ENCODE peak calls at places on chromosome 19, in five cellular contexts. H, U, R, I and F are unnamed samples.

GRCh38 chr19:21851596-21852345 is 15.8 kb upstream of the ZNF43 start:
- DNase-seq in H (peak), U (peak), R (peak), I (peak), F (peak)

GRCh38 chr19:29576761-29577661 is 29.1 kb upstream of the POP4 start:
- DNase-seq in H (no peak), U (no peak), R (no peak), I (no peak), F (no peak)

GRCh38 chr19:38706792-38707511 is 37.3 kb downstream of the CAPN12 start:
- DNase-seq in H (no peak), U (no peak), R (peak), I (no peak), F (no peak)

GRCh38 chr19:44749994-44750393 is 1.5 kb downstream of the BCL3 start:
- DNase-seq in H (no peak), U (no peak), R (no peak), I (no peak), F (no peak)

GRCh38 chr19:33532859-33533455 is 11.4 kb upstream of the PEPD start:
- DNase-seq in H (no peak), U (no peak), R (no peak), I (no peak), F (no peak)

GRCh38 chr19:49939721-49940481 is 10.6 kb upstream of the NUP62 start:
- DNase-seq in H (no peak), U (no peak), R (no peak), I (no peak), F (no peak)

GRCh38 chr19:35265126-35265995 is 3.4 kb upstream of the USF2 start:
- DNase-seq in H (no peak), U (no peak), R (no peak), I (no peak), F (no peak)

GRCh38 chr19:6378036-6378435 is 2.3 kb upstream of the PSPN start:
- DNase-seq in H (no peak), U (no peak), R (no peak), I (no peak), F (no peak)

GRCh38 chr19:10095622-10095947 is 6.9 kb downstream of the ANGPTL6 start:
- DNase-seq in H (no peak), U (no peak), R (no peak), I (no peak), F (no peak)

GRCh38 chr19:28652790-28653189 is 560.2 kb downstream of the UQCRFS1 start:
- DNase-seq in H (no peak), U (no peak), R (no peak), I (no peak), F (no peak)

GRCh38 chr19:41156207-41156606 is 36.8 kb upstream of the CYP2S1 start:
- DNase-seq in H (no peak), U (no peak), R (no peak), I (no peak), F (no peak)

GRCh38 chr19:39448271-39448670 is 2.9 kb downstream of the SUPT5H start:
- DNase-seq in H (peak), U (peak), R (peak), I (no peak), F (no peak)

GRCh38 chr19:29887498-29887897 is 54.5 kb upstream of the URI1 start:
- DNase-seq in H (peak), U (no peak), R (no peak), I (no peak), F (no peak)

GRCh38 chr19:33639034-33639681 is 17.4 kb downstream of the CHST8 start:
- DNase-seq in H (no peak), U (no peak), R (no peak), I (no peak), F (no peak)

GRCh38 chr19:23401086-23401485 is 5.8 kb upstream of the ZNF91 start:
- DNase-seq in H (no peak), U (no peak), R (no peak), I (no peak), F (no peak)

GRCh38 chr19:32631381-32631780 is 43.6 kb downstream of the ANKRD27 start:
- DNase-seq in H (no peak), U (no peak), R (no peak), I (no peak), F (no peak)

GRCh38 chr19:38203197-38203596 is 20.8 kb downstream of the DPF1 start:
- DNase-seq in H (no peak), U (no peak), R (no peak), I (no peak), F (no peak)

GRCh38 chr19:16470911-16471811 is 609 bp downstream of the EPS15L1 start:
- DNase-seq in H (peak), U (no peak), R (peak), I (no peak), F (no peak)

GRCh38 chr19:41528106-41528505 is 47.9 kb upstream of the CEACAM21 start:
- DNase-seq in H (no peak), U (no peak), R (no peak), I (no peak), F (no peak)

GRCh38 chr19:46192990-46193650 is 36.4 kb upstream of the IGFL1 start:
- DNase-seq in H (no peak), U (no peak), R (peak), I (no peak), F (no peak)

GRCh38 chr19:49864890-49865289 is 2.5 kb downstream of the PNKP start:
- DNase-seq in H (no peak), U (no peak), R (no peak), I (no peak), F (no peak)

GRCh38 chr19:41774515-41774980 is 19.2 kb downstream of the CEACAM6 start:
- DNase-seq in H (no peak), U (no peak), R (peak), I (no peak), F (no peak)

GRCh38 chr19:38849746-38850230 is at the start of gene HNRNPL:
- DNase-seq in H (no peak), U (no peak), R (peak), I (no peak), F (no peak)

GRCh38 chr19:39971380-39971841 is 446 bp downstream of the PSMC4 start:
- DNase-seq in H (no peak), U (no peak), R (no peak), I (peak), F (no peak)

GRCh38 chr19:46753420-46754155 is 7.3 kb upstream of the STRN4 start:
- DNase-seq in H (peak), U (no peak), R (peak), I (no peak), F (no peak)

GRCh38 chr19:45182758-45183157 is 4.2 kb downstream of the BLOC1S3 start:
- DNase-seq in H (no peak), U (no peak), R (no peak), I (no peak), F (no peak)

GRCh38 chr19:16834747-16835146 is 5.5 kb downstream of the SIN3B start:
- DNase-seq in H (no peak), U (no peak), R (no peak), I (no peak), F (no peak)

GRCh38 chr19:42468273-42468796 is 25.6 kb upstream of the CXCL17 start:
- DNase-seq in H (no peak), U (no peak), R (peak), I (no peak), F (no peak)

GRCh38 chr19:372306-372890 is 27.8 kb upstream of the MIER2 start:
- DNase-seq in H (no peak), U (no peak), R (no peak), I (no peak), F (peak)

GRCh38 chr19:6947745-6948144 is 60.4 kb downstream of the ADGRE1 start:
- DNase-seq in H (no peak), U (peak), R (no peak), I (no peak), F (no peak)

GRCh38 chr19:31504221-31504620 is 155.0 kb upstream of the TSHZ3 start:
- DNase-seq in H (no peak), U (no peak), R (no peak), I (no peak), F (no peak)

GRCh38 chr19:45972944-45973525 is 630 bp downstream of the NOVA2 start:
- DNase-seq in H (no peak), U (no peak), R (no peak), I (no peak), F (no peak)

GRCh38 chr19:57558525-57558924 is 1.1 kb downstream of the ZNF550 start:
- DNase-seq in H (no peak), U (no peak), R (no peak), I (no peak), F (no peak)

GRCh38 chr19:42191855-42192254 is 25.6 kb downstream of the DEDD2 start:
- DNase-seq in H (no peak), U (no peak), R (peak), I (no peak), F (no peak)

GRCh38 chr19:12695090-12695489 is 1.3 kb downstream of the FBXW9 start:
- DNase-seq in H (no peak), U (no peak), R (no peak), I (no peak), F (no peak)

GRCh38 chr19:56273563-56274117 is 1.1 kb downstream of the EDDM13 start:
- DNase-seq in H (no peak), U (no peak), R (no peak), I (no peak), F (no peak)

DNA sequence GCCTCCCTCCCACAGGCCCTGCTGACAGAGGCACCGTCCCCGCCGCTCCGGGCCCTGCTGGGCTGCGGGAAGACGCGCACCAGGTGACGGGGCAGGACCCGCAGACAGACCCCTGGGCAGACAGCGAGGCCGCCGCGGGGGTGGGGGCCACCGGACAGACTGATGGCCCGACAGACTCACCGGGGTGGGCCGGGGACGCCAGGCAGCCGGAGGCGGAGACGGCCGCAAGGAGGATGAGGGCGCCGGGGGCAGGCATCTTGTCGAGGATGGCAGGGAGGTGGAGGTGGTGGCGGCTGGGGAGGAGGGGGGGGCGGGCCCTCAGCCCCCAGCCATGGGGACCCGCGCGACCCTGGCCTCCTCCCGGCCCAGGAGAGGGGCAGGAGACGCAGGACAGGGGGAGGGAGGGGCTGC is 309 bp downstream of the LMTK3 start:
- DNase-seq in H (no peak), U (no peak), R (no peak), I (no peak), F (no peak)
- H3K4me3 ChIP-seq in H (peak), U (no peak), R (no peak), I (peak), F (no peak)

GRCh38 chr19:5339470-5339949 is 1.1 kb downstream of the PTPRS start:
- DNase-seq in H (no peak), U (no peak), R (no peak), I (no peak), F (no peak)

GRCh38 chr19:5337126-5337525 is 3.5 kb downstream of the PTPRS start:
- DNase-seq in H (no peak), U (no peak), R (no peak), I (no peak), F (no peak)

GRCh38 chr19:5339950-5340636 is 519 bp downstream of the PTPRS start:
- DNase-seq in H (peak), U (no peak), R (peak), I (no peak), F (no peak)

GRCh38 chr19:5337886-5338595 is 2.6 kb downstream of the PTPRS start:
- DNase-seq in H (no peak), U (no peak), R (no peak), I (no peak), F (no peak)

DNA sequence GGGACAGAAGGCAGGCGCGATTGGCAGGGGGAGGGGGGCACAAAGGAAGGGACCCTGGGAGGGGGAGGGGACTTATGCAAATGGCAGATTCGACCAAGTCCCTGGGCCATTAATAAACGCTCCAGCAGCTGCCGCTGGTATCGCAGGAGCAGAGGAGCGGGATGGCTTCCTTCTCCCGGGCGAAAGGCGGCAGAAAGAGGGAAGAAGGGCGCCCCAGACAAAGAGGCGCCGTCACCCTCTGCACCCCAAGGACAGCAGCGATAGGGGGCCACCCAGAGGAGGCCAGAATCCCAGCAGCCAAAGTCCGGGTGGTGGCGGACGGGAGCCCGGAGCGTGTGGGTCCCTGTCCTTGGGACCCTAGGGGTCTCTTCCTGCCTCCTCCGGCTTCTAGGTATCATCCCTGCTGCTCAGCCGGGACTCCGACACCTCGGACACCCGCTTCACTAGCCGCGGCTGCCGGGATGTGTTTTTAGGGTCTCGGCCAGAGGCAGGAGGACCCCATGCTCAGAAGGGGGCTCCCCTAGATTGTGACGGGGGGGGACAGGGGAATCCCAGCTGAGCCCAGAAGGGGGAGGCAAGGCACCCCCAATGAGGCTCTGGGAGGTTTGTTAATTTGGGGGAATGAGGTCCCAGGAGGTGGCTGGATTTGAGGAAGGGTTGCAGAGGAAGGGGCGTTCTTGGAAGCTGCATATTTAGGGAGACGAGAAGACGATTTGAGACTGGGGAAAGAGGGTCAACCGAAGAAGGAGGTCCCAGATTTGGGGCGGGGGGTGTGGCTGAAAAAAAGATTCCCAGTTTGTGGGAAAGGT is 1.7 kb downstream of the PTPRS start:
- DNase-seq in H (no peak), U (no peak), R (no peak), I (no peak), F (no peak)
- TF ChIP-seq CTCF in H (peak), U (no peak), R (no peak), I (no peak), F (no peak)

GRCh38 chr19:18488838-18489626 is 32.8 kb downstream of the ELL start:
- DNase-seq in H (peak), U (no peak), R (no peak), I (no peak), F (peak)
- H3K4me3 ChIP-seq in H (no peak), U (no peak), R (no peak), I (no peak), F (no peak)

GRCh38 chr19:1465191-1466016 is 13.6 kb downstream of the C19orf25 start:
- DNase-seq in H (no peak), U (no peak), R (no peak), I (no peak), F (no peak)
- TF ChIP-seq CTCF in H (no peak), U (peak), R (no peak), I (no peak), F (peak)

GRCh38 chr19:3175761-3176714 is 2.5 kb upstream of the S1PR4 start:
- DNase-seq in H (no peak), U (no peak), R (peak), I (no peak), F (peak)
- H3K4me3 ChIP-seq in H (no peak), U (peak), R (peak), I (no peak), F (peak)

DNA sequence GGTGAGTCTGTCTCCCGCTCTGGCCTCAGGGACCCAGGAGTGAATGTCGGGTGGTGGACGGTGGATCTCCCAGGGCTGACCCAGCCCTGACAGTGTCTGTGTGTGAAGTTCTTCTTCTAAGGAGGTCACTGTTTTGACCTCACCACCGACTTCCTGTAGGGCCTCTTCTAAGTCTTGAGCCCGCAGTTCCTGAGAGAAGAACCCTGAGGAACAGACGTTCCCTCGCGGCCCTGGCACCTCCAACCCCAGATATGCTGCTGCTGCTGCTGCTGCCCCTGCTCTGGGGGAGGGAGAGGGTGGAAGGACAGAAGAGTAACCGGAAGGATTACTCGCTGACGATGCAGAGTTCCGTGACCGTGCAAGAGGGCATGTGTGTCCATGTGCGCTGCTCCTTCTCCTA is at the start of gene SIGLEC7:
- DNase-seq in H (no peak), U (no peak), R (no peak), I (no peak), F (no peak)
- TF ChIP-seq CTCF in H (no peak), U (no peak), R (no peak), I (no peak), F (no peak)